ENCODE peak calls at places on chromosomes 7 and 10, in six cellular contexts. One of them, this sample, is unnamed.

GRCh38 chr10:130567436-130567835 is 431.2 kb downstream of the GLRX3 start:
- DNase-seq in HCT116: no peak
- DNase-seq in SK-N-SH: no peak
- DNase-seq in PC-3: no peak
- DNase-seq in hepatocyte: no peak
- DNase-seq in GM23338: no peak
- DNase-seq in this sample: no peak

GRCh38 chr10:28914721-28915120 is 237.4 kb downstream of the BAMBI start:
- DNase-seq in HCT116: no peak
- DNase-seq in PC-3: peak; percentile 49
- DNase-seq in GM23338: no peak
- DNase-seq in hepatocyte: no peak
- DNase-seq in SK-N-SH: no peak
- DNase-seq in this sample: no peak

GRCh38 chr7:121832347-121832746 is 40.6 kb upstream of the PTPRZ1 start:
- DNase-seq in HCT116: no peak
- DNase-seq in hepatocyte: no peak
- DNase-seq in PC-3: no peak
- DNase-seq in GM23338: no peak
- DNase-seq in SK-N-SH: no peak
- DNase-seq in this sample: no peak

GRCh38 chr7:103811997-103812396 is 177.5 kb downstream of the RELN start:
- DNase-seq in hepatocyte: peak; percentile 20
- DNase-seq in SK-N-SH: no peak
- DNase-seq in HCT116: no peak
- DNase-seq in GM23338: peak; percentile 49
- DNase-seq in PC-3: peak; percentile 25
- DNase-seq in this sample: peak; percentile 4

GRCh38 chr10:30755474-30755873 is 125.9 kb upstream of the LYZL2 start:
- DNase-seq in GM23338: no peak
- DNase-seq in HCT116: no peak
- DNase-seq in PC-3: no peak
- DNase-seq in hepatocyte: peak; percentile 28
- DNase-seq in SK-N-SH: no peak
- DNase-seq in this sample: no peak

GRCh38 chr7:4739528-4739992 is 35.9 kb upstream of the AP5Z1 start:
- DNase-seq in SK-N-SH: peak; percentile 77
- DNase-seq in hepatocyte: peak; percentile 76
- DNase-seq in HCT116: no peak
- DNase-seq in PC-3: no peak
- DNase-seq in GM23338: no peak
- DNase-seq in this sample: no peak

GRCh38 chr7:101559586-101559985 is 69.5 kb downstream of the MYL10 start:
- DNase-seq in GM23338: no peak
- DNase-seq in PC-3: no peak
- DNase-seq in SK-N-SH: no peak
- DNase-seq in hepatocyte: no peak
- DNase-seq in HCT116: no peak
- DNase-seq in this sample: no peak

GRCh38 chr7:116542618-116543017 is 17.8 kb downstream of the CAV1 start:
- DNase-seq in GM23338: no peak
- DNase-seq in SK-N-SH: no peak
- DNase-seq in PC-3: no peak
- DNase-seq in HCT116: no peak
- DNase-seq in hepatocyte: no peak
- DNase-seq in this sample: no peak

GRCh38 chr7:75951506-75951905 is 36.6 kb downstream of the POR start:
- DNase-seq in HCT116: no peak
- DNase-seq in GM23338: no peak
- DNase-seq in SK-N-SH: peak; percentile 54
- DNase-seq in hepatocyte: peak; percentile 55
- DNase-seq in PC-3: peak; percentile 16
- DNase-seq in this sample: no peak

GRCh38 chr10:58775960-58776574 is 263.4 kb downstream of the BICC1 start:
- DNase-seq in HCT116: no peak
- DNase-seq in SK-N-SH: no peak
- DNase-seq in PC-3: peak; percentile 64
- DNase-seq in hepatocyte: no peak
- DNase-seq in GM23338: peak; percentile 31
- DNase-seq in this sample: no peak

GRCh38 chr10:75717126-75717916 is 285.9 kb downstream of the LRMDA start:
- DNase-seq in HCT116: no peak
- DNase-seq in hepatocyte: no peak
- DNase-seq in SK-N-SH: no peak
- DNase-seq in GM23338: no peak
- DNase-seq in PC-3: peak; percentile 74
- DNase-seq in this sample: no peak

GRCh38 chr10:80422221-80422536 is 13.8 kb downstream of the PRXL2A start:
- DNase-seq in PC-3: no peak
- DNase-seq in SK-N-SH: no peak
- DNase-seq in GM23338: no peak
- DNase-seq in hepatocyte: no peak
- DNase-seq in HCT116: no peak
- DNase-seq in this sample: no peak

DNA sequence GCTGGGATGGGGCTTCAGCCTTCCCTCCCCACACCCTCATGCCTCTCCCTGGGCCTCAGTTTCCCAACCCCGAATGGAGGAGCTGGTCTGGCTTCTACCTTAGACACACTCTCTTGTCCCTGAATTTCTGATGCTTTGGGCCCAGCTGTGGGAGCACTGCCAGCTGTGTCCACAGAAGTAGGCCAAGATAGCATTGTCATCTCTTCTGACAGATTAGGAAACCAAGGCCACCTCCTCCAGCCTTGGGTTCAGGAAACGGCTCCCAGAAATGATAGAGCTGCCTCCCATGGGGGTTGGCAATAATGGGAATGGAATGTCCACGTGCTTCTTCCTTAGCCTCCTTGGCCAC is 1.3 kb downstream of the PPIF start:
- DNase-seq in PC-3: no peak
- DNase-seq in SK-N-SH: no peak
- DNase-seq in hepatocyte: no peak
- DNase-seq in HCT116: no peak
- DNase-seq in GM23338: no peak
- DNase-seq in this sample: no peak
- H3K4me3 ChIP-seq in PC-3: peak overlapping the region; percentile 69
- H3K4me3 ChIP-seq in SK-N-SH: peak overlapping the region; percentile 95
- H3K4me3 ChIP-seq in hepatocyte: no peak overlapping the region
- H3K4me3 ChIP-seq in HCT116: peak overlapping the region; percentile 85
- H3K4me3 ChIP-seq in GM23338: peak overlapping the region; percentile 75
- H3K4me3 ChIP-seq in this sample: peak overlapping the region; percentile 96

GRCh38 chr7:1848013-1848640 is 178.1 kb downstream of the ELFN1 start:
- DNase-seq in PC-3: no peak
- DNase-seq in SK-N-SH: no peak
- DNase-seq in GM23338: no peak
- DNase-seq in hepatocyte: no peak
- DNase-seq in HCT116: no peak
- DNase-seq in this sample: no peak

GRCh38 chr7:1850111-1850975 is 180.3 kb downstream of the ELFN1 start:
- DNase-seq in GM23338: no peak
- DNase-seq in hepatocyte: no peak
- DNase-seq in PC-3: no peak
- DNase-seq in HCT116: no peak
- DNase-seq in SK-N-SH: no peak
- DNase-seq in this sample: no peak

GRCh38 chr7:1849351-1849951 is 179.4 kb downstream of the ELFN1 start:
- DNase-seq in GM23338: no peak
- DNase-seq in PC-3: no peak
- DNase-seq in SK-N-SH: no peak
- DNase-seq in HCT116: no peak
- DNase-seq in hepatocyte: no peak
- DNase-seq in this sample: no peak

GRCh38 chr7:1847260-1848001 is 177.4 kb downstream of the ELFN1 start:
- DNase-seq in SK-N-SH: no peak
- DNase-seq in PC-3: no peak
- DNase-seq in hepatocyte: no peak
- DNase-seq in GM23338: no peak
- DNase-seq in HCT116: no peak
- DNase-seq in this sample: no peak

GRCh38 chr7:1848911-1849311 is 178.8 kb downstream of the ELFN1 start:
- DNase-seq in SK-N-SH: no peak
- DNase-seq in hepatocyte: no peak
- DNase-seq in GM23338: no peak
- DNase-seq in HCT116: no peak
- DNase-seq in PC-3: no peak
- DNase-seq in this sample: no peak
- TF ChIP-seq EZH2phosphoT487 in SK-N-SH: no peak
- TF ChIP-seq EZH2phosphoT487 in hepatocyte: no peak
- TF ChIP-seq EZH2phosphoT487 in GM23338: no peak
- TF ChIP-seq EZH2phosphoT487 in HCT116: no peak
- TF ChIP-seq EZH2phosphoT487 in PC-3: no peak
- TF ChIP-seq EZH2phosphoT487 in this sample: no peak

GRCh38 chr10:44056206-44056605 is 328.7 kb downstream of the CXCL12 start:
- DNase-seq in GM23338: no peak
- DNase-seq in HCT116: no peak
- DNase-seq in PC-3: no peak
- DNase-seq in hepatocyte: no peak
- DNase-seq in SK-N-SH: peak; percentile 50
- DNase-seq in this sample: no peak
- TF ChIP-seq CTCF in GM23338: no peak
- TF ChIP-seq CTCF in HCT116: no peak
- TF ChIP-seq CTCF in PC-3: no peak
- TF ChIP-seq CTCF in hepatocyte: no peak
- TF ChIP-seq CTCF in SK-N-SH: no peak
- TF ChIP-seq CTCF in this sample: no peak

DNA sequence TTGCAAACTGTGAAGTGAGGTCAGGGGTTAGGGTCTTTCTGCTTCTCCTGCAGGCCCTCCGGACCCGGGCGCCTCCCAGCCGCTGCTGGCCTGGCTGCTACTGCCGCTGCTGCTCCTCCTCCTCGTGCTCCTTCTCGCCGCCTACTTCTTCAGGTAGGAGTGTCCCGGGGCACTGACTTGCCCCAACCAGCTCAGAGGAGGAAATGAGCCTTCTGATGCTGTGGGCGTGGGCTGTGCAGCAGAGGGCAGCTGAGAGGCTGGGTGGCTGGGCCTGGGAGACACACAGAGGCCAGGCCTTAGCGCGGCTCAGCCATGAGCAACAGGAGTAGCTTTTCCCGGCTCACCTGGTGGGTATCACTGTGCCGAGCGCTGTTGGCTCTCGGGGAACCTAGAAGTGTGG is 78.9 kb downstream of the MKI67 start:
- DNase-seq in HCT116: peak; percentile 88
- DNase-seq in hepatocyte: peak; percentile 85
- DNase-seq in PC-3: peak; percentile 88
- DNase-seq in GM23338: peak; percentile 71
- DNase-seq in SK-N-SH: no peak
- DNase-seq in this sample: peak; percentile 87
- H3K4me3 ChIP-seq in HCT116: peak overlapping the region; percentile 43
- H3K4me3 ChIP-seq in hepatocyte: no peak overlapping the region
- H3K4me3 ChIP-seq in PC-3: peak overlapping the region; percentile 77
- H3K4me3 ChIP-seq in GM23338: no peak overlapping the region
- H3K4me3 ChIP-seq in SK-N-SH: no peak overlapping the region
- H3K4me3 ChIP-seq in this sample: peak overlapping the region; percentile 79

GRCh38 chr7:83119002-83119358 is 43.7 kb downstream of the PCLO start:
- DNase-seq in SK-N-SH: no peak
- DNase-seq in HCT116: no peak
- DNase-seq in hepatocyte: no peak
- DNase-seq in PC-3: no peak
- DNase-seq in GM23338: no peak
- DNase-seq in this sample: no peak
- TF ChIP-seq EZH2phosphoT487 in SK-N-SH: no peak
- TF ChIP-seq EZH2phosphoT487 in HCT116: no peak
- TF ChIP-seq EZH2phosphoT487 in hepatocyte: no peak
- TF ChIP-seq EZH2phosphoT487 in PC-3: no peak
- TF ChIP-seq EZH2phosphoT487 in GM23338: no peak
- TF ChIP-seq EZH2phosphoT487 in this sample: no peak

GRCh38 chr7:20776214-20776875 is 10.3 kb downstream of the SP8 start:
- DNase-seq in hepatocyte: no peak
- DNase-seq in PC-3: no peak
- DNase-seq in SK-N-SH: no peak
- DNase-seq in HCT116: no peak
- DNase-seq in GM23338: peak; percentile 90
- DNase-seq in this sample: no peak

GRCh38 chr7:20777377-20778062 is 9.2 kb downstream of the SP8 start:
- DNase-seq in GM23338: peak; percentile 60
- DNase-seq in HCT116: no peak
- DNase-seq in hepatocyte: no peak
- DNase-seq in SK-N-SH: no peak
- DNase-seq in PC-3: no peak
- DNase-seq in this sample: no peak

GRCh38 chr7:20776942-20777341 is 9.7 kb downstream of the SP8 start:
- DNase-seq in PC-3: no peak
- DNase-seq in GM23338: peak; percentile 68
- DNase-seq in hepatocyte: no peak
- DNase-seq in SK-N-SH: no peak
- DNase-seq in HCT116: no peak
- DNase-seq in this sample: no peak

GRCh38 chr7:20779041-20779440 is 7.6 kb downstream of the SP8 start:
- DNase-seq in HCT116: no peak
- DNase-seq in PC-3: no peak
- DNase-seq in hepatocyte: no peak
- DNase-seq in SK-N-SH: no peak
- DNase-seq in GM23338: no peak
- DNase-seq in this sample: no peak

DNA sequence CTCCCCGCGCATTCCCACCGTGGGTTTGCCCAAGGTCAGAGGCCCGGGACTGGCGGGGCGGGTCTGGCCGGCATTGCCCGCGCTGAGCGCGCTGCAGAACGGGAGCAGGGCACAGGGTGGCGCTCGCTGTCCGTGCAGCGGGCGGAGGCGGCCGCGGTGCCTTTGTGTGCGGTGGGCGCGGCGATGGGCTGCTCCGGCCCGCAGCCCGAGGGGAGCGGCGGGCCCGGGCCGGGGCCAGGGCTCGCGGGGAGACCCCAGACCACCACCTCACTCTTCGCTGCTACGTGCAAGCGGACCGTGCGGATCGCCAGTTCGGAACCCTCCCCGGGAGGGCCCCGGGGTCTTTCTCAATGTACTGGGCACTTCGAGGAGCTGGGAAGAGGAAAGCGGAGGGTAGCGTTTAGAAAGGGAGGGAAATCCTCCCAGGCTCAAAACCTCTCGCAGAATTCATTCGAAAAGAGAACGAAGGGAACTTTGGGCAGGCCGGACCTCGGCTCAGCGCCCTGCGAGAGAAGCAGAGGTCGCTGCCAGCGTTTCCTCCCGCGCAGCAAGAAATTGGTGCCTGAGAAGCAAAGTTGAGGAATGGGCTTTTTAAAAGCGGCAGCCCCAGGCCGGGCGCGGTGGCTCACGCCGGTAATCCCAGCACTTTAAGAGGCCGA is 8.5 kb downstream of the SP8 start:
- DNase-seq in GM23338: peak; percentile 88
- DNase-seq in SK-N-SH: peak; percentile 88
- DNase-seq in HCT116: no peak
- DNase-seq in PC-3: peak; percentile 49
- DNase-seq in hepatocyte: peak; percentile 84
- DNase-seq in this sample: no peak
- TF ChIP-seq CTCF in GM23338: peak; percentile 66
- TF ChIP-seq CTCF in SK-N-SH: peak; percentile 76
- TF ChIP-seq CTCF in HCT116: peak; percentile 63
- TF ChIP-seq CTCF in PC-3: peak; percentile 69
- TF ChIP-seq CTCF in hepatocyte: peak; percentile 71
- TF ChIP-seq CTCF in this sample: no peak

DNA sequence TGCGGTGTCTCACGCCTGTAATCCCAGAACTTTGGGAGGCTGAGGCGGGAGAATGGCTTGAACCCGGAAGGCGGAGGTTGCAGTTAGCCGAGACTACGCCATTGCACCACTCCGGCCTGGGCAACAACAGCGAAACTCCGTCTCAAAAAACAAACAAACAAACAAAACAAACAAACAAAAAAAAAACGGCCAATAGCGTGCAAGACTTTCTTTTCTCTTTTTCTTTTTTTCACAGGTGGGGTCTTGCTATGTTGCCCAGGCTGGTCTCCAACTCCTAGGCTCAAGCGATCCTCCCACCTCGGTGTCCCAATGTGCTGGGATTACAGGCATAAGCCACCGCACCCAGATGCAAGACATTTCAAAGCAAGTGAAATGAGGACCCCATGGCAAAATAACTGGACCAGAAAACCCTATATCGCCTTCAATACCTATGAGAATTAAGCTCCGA is 1.6 kb downstream of the PSAP start:
- DNase-seq in HCT116: no peak
- DNase-seq in PC-3: no peak
- DNase-seq in SK-N-SH: no peak
- DNase-seq in hepatocyte: no peak
- DNase-seq in GM23338: no peak
- DNase-seq in this sample: no peak
- H3K4me3 ChIP-seq in HCT116: no peak overlapping the region
- H3K4me3 ChIP-seq in PC-3: peak overlapping the region; percentile 94
- H3K4me3 ChIP-seq in SK-N-SH: peak overlapping the region; percentile 87
- H3K4me3 ChIP-seq in hepatocyte: peak overlapping the region; percentile 83
- H3K4me3 ChIP-seq in GM23338: peak overlapping the region; percentile 95
- H3K4me3 ChIP-seq in this sample: peak overlapping the region; percentile 82

This sample was measured in OCI-LY7.